ENCODE peak calls at places on chromosomes 7 and 10, in six cellular contexts. L is Peyer's patch, R is NB4, K is ovary, U is esophagus squamous epithelium, W is A549. A is an unnamed sample.

GRCh38 chr7:151724920-151725584 is 151.9 kb downstream of the PRKAG2 start:
- DNase-seq in L (no peak), R (no peak), W (no peak), U (no peak), K (no peak), A (no peak)

GRCh38 chr7:47763063-47763974 is 181.4 kb upstream of the TNS3 start:
- DNase-seq in R (no peak), K (no peak), W (peak), U (no peak), L (peak), A (no peak)

GRCh38 chr7:44796034-44796503 is 412 bp upstream of the PPIA start:
- DNase-seq in K (no peak), W (no peak), L (no peak), U (no peak), R (no peak), A (no peak)

GRCh38 chr7:115475774-115476407 is 554.0 kb downstream of the MDFIC start:
- DNase-seq in K (no peak), W (no peak), U (no peak), R (peak), L (peak), A (no peak)

GRCh38 chr7:99729501-99730261 is 5.3 kb downstream of the CYP3A7 start:
- DNase-seq in R (peak), U (no peak), W (peak), L (no peak), K (no peak), A (no peak)

GRCh38 chr7:36119005-36119711 is 33.9 kb upstream of the EEPD1 start:
- DNase-seq in R (peak), L (peak), U (peak), W (peak), K (no peak), A (no peak)

GRCh38 chr10:100138921-100139496 is 46.8 kb downstream of the ERLIN1 start:
- DNase-seq in U (no peak), L (no peak), W (no peak), R (no peak), K (no peak), A (no peak)

GRCh38 chr7:139526578-139527544 is 3.4 kb downstream of the CLEC2L start:
- DNase-seq in K (no peak), U (no peak), L (no peak), R (no peak), W (no peak), A (no peak)

GRCh38 chr7:48365010-48365409 is 193.8 kb downstream of the ABCA13 start:
- DNase-seq in K (no peak), R (no peak), W (no peak), L (no peak), U (no peak), A (no peak)

GRCh38 chr10:77641788-77642397 is 4.3 kb upstream of the KCNMA1 start:
- DNase-seq in L (peak), K (peak), R (peak), W (peak), U (no peak), A (peak)

GRCh38 chr7:82284936-82285519 is 158.5 kb downstream of the CACNA2D1 start:
- DNase-seq in W (no peak), K (no peak), L (no peak), R (no peak), U (no peak), A (no peak)

GRCh38 chr10:76411719-76412435 is 980.5 kb downstream of the LRMDA start:
- DNase-seq in R (no peak), K (peak), L (peak), U (no peak), W (no peak), A (peak)

GRCh38 chr10:7399533-7399932 is 11.3 kb downstream of the SFMBT2 start:
- DNase-seq in R (no peak), U (no peak), W (no peak), K (no peak), L (no peak), A (no peak)

GRCh38 chr10:85231534-85232270 is 903.3 kb downstream of the CCSER2 start:
- DNase-seq in U (no peak), W (no peak), R (no peak), K (no peak), L (no peak), A (no peak)

GRCh38 chr7:101156277-101156676 is 2.0 kb downstream of the AP1S1 start:
- DNase-seq in K (no peak), U (no peak), R (no peak), W (no peak), L (no peak), A (no peak)

DNA sequence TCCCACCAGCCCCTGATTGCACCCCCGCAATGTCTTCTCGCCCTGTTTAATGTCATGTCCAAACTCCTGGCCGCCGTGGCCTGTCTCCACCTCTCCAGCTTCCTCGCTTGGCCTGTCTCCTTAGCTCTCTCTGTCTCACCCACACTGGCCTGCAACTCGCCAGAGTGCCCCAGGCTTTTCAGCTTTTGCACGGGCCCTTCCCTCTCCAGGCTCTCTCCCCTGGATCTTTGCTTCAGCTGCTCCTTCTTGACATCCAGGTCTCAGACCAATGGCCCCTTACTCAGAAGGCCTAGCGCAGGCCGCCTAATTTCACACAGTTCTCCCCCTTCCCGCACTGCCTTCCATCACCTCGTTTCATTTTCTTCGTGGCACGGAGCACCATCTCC is 523 bp upstream of the AGK start:
- DNase-seq in U (no peak), L (no peak), K (peak), R (no peak), W (peak), A (no peak)
- H3K4me3 ChIP-seq in U (peak), L (peak), K (peak), R (peak), W (peak), A (peak)

GRCh38 chr7:55537458-55537825 is 34.9 kb downstream of the VOPP1 start:
- DNase-seq in L (no peak), R (peak), W (no peak), K (no peak), U (no peak), A (no peak)

GRCh38 chr7:55534262-55534915 is 37.9 kb downstream of the VOPP1 start:
- DNase-seq in R (peak), K (no peak), U (peak), L (peak), W (no peak), A (peak)

GRCh38 chr7:55536619-55537457 is 35.5 kb downstream of the VOPP1 start:
- DNase-seq in W (no peak), L (no peak), K (no peak), U (no peak), R (no peak), A (no peak)

GRCh38 chr7:55534916-55535636 is 37.2 kb downstream of the VOPP1 start:
- DNase-seq in R (peak), U (no peak), K (no peak), L (no peak), W (no peak), A (no peak)

DNA sequence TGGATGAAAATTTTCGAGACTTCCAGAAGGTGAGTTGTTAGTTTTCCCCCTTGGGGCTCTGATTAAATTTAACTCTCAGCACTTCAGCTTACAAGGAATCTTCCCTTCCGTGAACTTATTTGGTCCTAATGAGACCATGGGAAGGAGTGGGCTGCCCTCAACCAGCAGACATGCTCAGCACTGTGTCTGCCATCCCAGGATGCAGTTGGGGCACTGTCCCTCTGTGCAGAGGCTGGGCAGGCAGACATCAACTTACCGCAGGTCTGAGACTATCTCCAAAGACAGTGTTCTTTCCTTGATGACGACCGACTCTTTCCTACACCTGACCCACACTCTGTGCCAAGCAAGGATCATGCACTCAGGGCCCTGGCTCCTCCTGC is 36.7 kb downstream of the VOPP1 start:
- DNase-seq in W (no peak), R (no peak), U (no peak), K (no peak), L (no peak), A (no peak)
- TF ChIP-seq POLR2A in W (no peak), R (no peak), U (no peak), K (no peak), L (no peak), A (no peak)

GRCh38 chr7:114082567-114082933 is 163.7 kb upstream of the PPP1R3A start:
- DNase-seq in U (no peak), K (no peak), R (no peak), W (no peak), L (no peak), A (no peak)
- H3K4me3 ChIP-seq in U (peak), K (peak), R (no peak), W (no peak), L (peak), A (no peak)

DNA sequence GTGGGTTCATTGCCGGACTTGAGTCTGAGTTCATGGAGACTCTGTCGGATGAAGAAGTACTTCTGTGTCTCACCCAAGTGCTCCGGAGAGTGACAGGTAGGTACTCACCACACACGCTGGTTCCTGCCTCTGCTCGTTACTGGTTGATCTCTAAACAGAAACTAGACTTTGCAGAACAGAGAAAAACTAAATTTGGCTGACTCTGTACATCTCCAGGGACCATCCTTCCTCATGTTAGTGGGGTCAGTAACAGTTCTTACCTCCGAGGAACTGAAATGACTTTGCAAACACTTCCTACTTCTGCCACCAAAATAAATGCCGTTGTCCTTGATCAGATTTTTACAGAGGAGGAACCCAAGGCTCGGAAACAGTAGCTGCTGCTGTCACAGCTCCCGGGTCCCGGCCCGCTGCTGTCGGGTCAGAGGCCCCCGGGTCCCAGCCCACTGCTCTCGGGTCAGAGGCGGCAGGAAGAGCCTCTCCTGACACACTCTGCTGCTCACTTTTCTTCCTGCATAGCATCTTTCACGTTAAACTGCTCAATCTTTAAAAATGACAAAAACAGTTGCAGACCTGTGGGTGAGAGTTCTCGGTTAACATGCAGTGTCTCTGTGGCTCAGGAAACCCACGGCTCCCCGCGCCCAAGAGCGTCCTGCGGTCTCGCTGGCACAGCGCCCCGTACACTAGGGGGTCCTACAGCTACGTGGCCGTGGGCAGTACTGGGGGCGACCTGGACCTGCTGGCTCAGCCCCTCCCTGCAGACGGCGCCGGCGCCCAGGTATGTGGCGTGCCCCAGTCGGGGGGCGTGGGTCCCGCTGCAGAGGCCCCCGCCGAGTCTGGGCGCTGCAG is 4.8 kb upstream of the MTG1 start:
- DNase-seq in L (peak), R (peak), K (no peak), W (no peak), U (no peak), A (peak)
- TF ChIP-seq POLR2A in L (no peak), R (peak), K (no peak), W (no peak), U (no peak), A (no peak)

GRCh38 chr10:26217396-26218105 is 977 bp downstream of the GAD2 start:
- DNase-seq in U (no peak), K (no peak), R (no peak), L (no peak), W (no peak), A (no peak)
- H3K4me3 ChIP-seq in U (no peak), K (no peak), R (no peak), L (no peak), W (peak), A (no peak)

GRCh38 chr7:150404785-150405583 is 25.9 kb downstream of the ZNF775 start:
- DNase-seq in K (peak), U (peak), R (peak), L (peak), W (peak), A (peak)
- TF ChIP-seq POLR2A in K (peak), U (peak), R (peak), L (peak), W (peak), A (no peak)

GRCh38 chr10:14586901-14587300 is 187.8 kb downstream of the FAM107B start:
- DNase-seq in L (peak), R (no peak), U (no peak), K (no peak), W (no peak), A (no peak)

GRCh38 chr10:14584643-14585042 is 190.1 kb downstream of the FAM107B start:
- DNase-seq in K (no peak), L (no peak), W (no peak), U (no peak), R (no peak), A (no peak)

GRCh38 chr10:14587540-14588083 is 187.1 kb downstream of the FAM107B start:
- DNase-seq in L (no peak), W (no peak), R (no peak), U (no peak), K (no peak), A (no peak)

GRCh38 chr10:14585287-14586193 is 189.2 kb downstream of the FAM107B start:
- DNase-seq in K (no peak), R (no peak), L (no peak), W (no peak), U (no peak), A (no peak)

GRCh38 chr10:14588084-14588937 is 186.4 kb downstream of the FAM107B start:
- DNase-seq in U (no peak), K (no peak), R (no peak), W (peak), L (no peak), A (no peak)
- H3K4me3 ChIP-seq in U (no peak), K (no peak), R (no peak), W (peak), L (no peak), A (no peak)

GRCh38 chr7:92835851-92836488 is 403 bp downstream of the CDK6 start:
- DNase-seq in U (no peak), L (peak), K (peak), W (peak), R (peak), A (peak)

GRCh38 chr7:92836489-92837213 is at the start of gene CDK6:
- DNase-seq in U (no peak), L (peak), R (peak), K (peak), W (peak), A (peak)

GRCh38 chr7:92834661-92835139 is 1.7 kb downstream of the CDK6 start:
- DNase-seq in R (peak), K (peak), W (no peak), U (no peak), L (peak), A (peak)

GRCh38 chr7:92833766-92834605 is 2.4 kb downstream of the CDK6 start:
- DNase-seq in U (peak), W (peak), L (peak), R (peak), K (peak), A (peak)

GRCh38 chr7:92835140-92835850 is 1.1 kb downstream of the CDK6 start:
- DNase-seq in U (no peak), L (peak), W (peak), R (peak), K (peak), A (peak)
- TF ChIP-seq POLR2A in U (no peak), L (no peak), W (no peak), R (no peak), K (no peak), A (no peak)